ENCODE peak calls at places on chromosome 9, in seven cellular contexts. K, T, D, U, I, B and F are unnamed samples.

GRCh38 chr9:93299418-93300174 is 115.7 kb downstream of the WNK2 start:
- DNase-seq in K (no peak), T (peak), D (peak), U (no peak), I (no peak), B (no peak), F (no peak)

GRCh38 chr9:88741335-88741734 is 206.4 kb downstream of the NXNL2 start:
- DNase-seq in K (no peak), T (no peak), D (no peak), U (peak), I (no peak), B (no peak), F (no peak)

GRCh38 chr9:98380065-98380681 is 124.7 kb upstream of the TBC1D2 start:
- DNase-seq in K (peak), T (no peak), D (no peak), U (peak), I (no peak), B (no peak), F (peak)

GRCh38 chr9:21056931-21057330 is 20.8 kb downstream of the IFNB1 start:
- DNase-seq in K (no peak), T (no peak), D (no peak), U (no peak), I (no peak), B (no peak), F (no peak)

GRCh38 chr9:136211006-136211405 is 6.1 kb upstream of the LHX3 start:
- DNase-seq in K (no peak), T (no peak), D (no peak), U (no peak), I (no peak), B (no peak), F (no peak)

GRCh38 chr9:69036319-69036718 is 767 bp downstream of the FXN start:
- DNase-seq in K (no peak), T (no peak), D (no peak), U (peak), I (no peak), B (no peak), F (no peak)

GRCh38 chr9:26062172-26062571 is 383.9 kb upstream of the TUSC1 start:
- DNase-seq in K (no peak), T (no peak), D (no peak), U (peak), I (no peak), B (no peak), F (no peak)

GRCh38 chr9:134858051-134858841 is 22.4 kb upstream of the FCN2 start:
- DNase-seq in K (no peak), T (peak), D (no peak), U (no peak), I (peak), B (no peak), F (no peak)

GRCh38 chr9:113176748-113177147 is 25.9 kb downstream of the SLC31A2 start:
- DNase-seq in K (no peak), T (no peak), D (no peak), U (no peak), I (no peak), B (no peak), F (no peak)

GRCh38 chr9:3794005-3794404 is 268.2 kb upstream of the RFX3 start:
- DNase-seq in K (peak), T (no peak), D (no peak), U (peak), I (no peak), B (no peak), F (no peak)

GRCh38 chr9:123044556-123044955 is 11.1 kb downstream of the GPR21 start:
- DNase-seq in K (no peak), T (no peak), D (no peak), U (no peak), I (no peak), B (no peak), F (no peak)

GRCh38 chr9:16879416-16879815 is 8.9 kb upstream of the BNC2 start:
- DNase-seq in K (no peak), T (no peak), D (no peak), U (no peak), I (no peak), B (no peak), F (no peak)

GRCh38 chr9:135422340-135422944 is 57.1 kb upstream of the PPP1R26 start:
- DNase-seq in K (no peak), T (no peak), D (peak), U (no peak), I (no peak), B (no peak), F (no peak)

GRCh38 chr9:5790923-5791322 is 42.0 kb downstream of the ERMP1 start:
- DNase-seq in K (no peak), T (no peak), D (no peak), U (no peak), I (no peak), B (no peak), F (no peak)

GRCh38 chr9:27599102-27599501 is 25.8 kb upstream of the C9orf72 start:
- DNase-seq in K (no peak), T (no peak), D (no peak), U (no peak), I (no peak), B (no peak), F (no peak)

GRCh38 chr9:22079873-22080341 is 70.8 kb upstream of the CDKN2B start:
- DNase-seq in K (no peak), T (peak), D (no peak), U (no peak), I (no peak), B (no peak), F (no peak)